ENCODE peak calls at places on chromosomes 3 and 15, in four cellular contexts. A is A673, Q is A549, T is Peyer's patch. I is an unnamed sample. For H3K9me3, the result is how much of the 10 kb centered on the place peaks cover.

GRCh38 chr15:93523490-93523889 is 434.5 kb upstream of the RGMA start:
- DNase-seq in A (no peak), Q (no peak), T (no peak), I (no peak)

GRCh38 chr3:66490214-66490613 is 10.6 kb downstream of the LRIG1 start:
- DNase-seq in A (no peak), Q (no peak), T (peak), I (no peak)

GRCh38 chr3:140942221-140943104 is 827 bp downstream of the SLC25A36 start:
- DNase-seq in A (peak), Q (peak), T (peak), I (peak)

GRCh38 chr15:62475595-62475994 is 310.5 kb upstream of the C2CD4B start:
- DNase-seq in A (no peak), Q (no peak), T (no peak), I (no peak)

GRCh38 chr3:39384665-39385000 is 1.5 kb downstream of the SLC25A38 start:
- DNase-seq in A (no peak), Q (no peak), T (no peak), I (no peak)

GRCh38 chr3:36698314-36698713 is 66.0 kb downstream of the DCLK3 start:
- DNase-seq in A (no peak), Q (no peak), T (no peak), I (no peak)

GRCh38 chr3:186220886-186221285 is 112.0 kb upstream of the ETV5 start:
- DNase-seq in A (no peak), Q (no peak), T (no peak), I (no peak)

GRCh38 chr3:142577701-142578308 is 728 bp downstream of the ATR start:
- DNase-seq in A (peak), Q (no peak), T (no peak), I (peak)

GRCh38 chr3:171845541-171846284 is 2.6 kb downstream of the TMEM212 start:
- DNase-seq in A (no peak), Q (no peak), T (no peak), I (no peak)

GRCh38 chr3:123758081-123758564 is 126.0 kb downstream of the MYLK start:
- DNase-seq in A (peak), Q (peak), T (no peak), I (peak)

GRCh38 chr3:178454714-178455113 is 81.5 kb upstream of the KCNMB2 start:
- DNase-seq in A (no peak), Q (no peak), T (no peak), I (no peak)

GRCh38 chr15:92503889-92504288 is 110.2 kb downstream of the ST8SIA2 start:
- DNase-seq in A (peak), Q (no peak), T (no peak), I (no peak)

GRCh38 chr15:63321462-63321861 is 44.1 kb downstream of the APH1B start:
- DNase-seq in A (no peak), Q (no peak), T (no peak), I (no peak)

GRCh38 chr15:48596415-48596814 is 49.1 kb downstream of the FBN1 start:
- DNase-seq in A (no peak), Q (no peak), T (no peak), I (no peak)

GRCh38 chr3:36451816-36452215 is 71.5 kb downstream of the STAC start:
- DNase-seq in A (no peak), Q (no peak), T (no peak), I (no peak)

GRCh38 chr3:115512565-115513410 is 110.5 kb upstream of the GAP43 start:
- DNase-seq in A (peak), Q (peak), T (no peak), I (peak)

GRCh38 chr15:62897634-62898033 is 144.9 kb upstream of the TPM1 start:
- DNase-seq in A (no peak), Q (no peak), T (no peak), I (no peak)

GRCh38 chr3:177358085-177358967 is 161.0 kb upstream of the TBL1XR1 start:
- DNase-seq in A (peak), Q (peak), T (peak), I (peak)

GRCh38 chr15:58346361-58346760 is 85.4 kb upstream of the LIPC start:
- DNase-seq in A (peak), Q (peak), T (no peak), I (no peak)

GRCh38 chr3:197687570-197687969 is 49.1 kb downstream of the RUBCN start:
- DNase-seq in A (no peak), Q (no peak), T (no peak), I (no peak)

GRCh38 chr3:105842943-105843342 is 25.9 kb downstream of the CBLB start:
- DNase-seq in A (no peak), Q (no peak), T (no peak), I (no peak)

GRCh38 chr15:27027229-27027628 is 56.2 kb downstream of the GABRG3 start:
- DNase-seq in A (no peak), Q (no peak), T (no peak), I (no peak)

GRCh38 chr3:30836141-30836540 is 58.3 kb downstream of the GADL1 start:
- DNase-seq in A (no peak), Q (no peak), T (no peak), I (no peak)

GRCh38 chr15:70270752-70271111 is 173.0 kb upstream of the TLE3 start:
- DNase-seq in A (no peak), Q (no peak), T (no peak), I (no peak)
- H3K27ac ChIP-seq in A (no peak), Q (peak), T (no peak), I (no peak)

DNA sequence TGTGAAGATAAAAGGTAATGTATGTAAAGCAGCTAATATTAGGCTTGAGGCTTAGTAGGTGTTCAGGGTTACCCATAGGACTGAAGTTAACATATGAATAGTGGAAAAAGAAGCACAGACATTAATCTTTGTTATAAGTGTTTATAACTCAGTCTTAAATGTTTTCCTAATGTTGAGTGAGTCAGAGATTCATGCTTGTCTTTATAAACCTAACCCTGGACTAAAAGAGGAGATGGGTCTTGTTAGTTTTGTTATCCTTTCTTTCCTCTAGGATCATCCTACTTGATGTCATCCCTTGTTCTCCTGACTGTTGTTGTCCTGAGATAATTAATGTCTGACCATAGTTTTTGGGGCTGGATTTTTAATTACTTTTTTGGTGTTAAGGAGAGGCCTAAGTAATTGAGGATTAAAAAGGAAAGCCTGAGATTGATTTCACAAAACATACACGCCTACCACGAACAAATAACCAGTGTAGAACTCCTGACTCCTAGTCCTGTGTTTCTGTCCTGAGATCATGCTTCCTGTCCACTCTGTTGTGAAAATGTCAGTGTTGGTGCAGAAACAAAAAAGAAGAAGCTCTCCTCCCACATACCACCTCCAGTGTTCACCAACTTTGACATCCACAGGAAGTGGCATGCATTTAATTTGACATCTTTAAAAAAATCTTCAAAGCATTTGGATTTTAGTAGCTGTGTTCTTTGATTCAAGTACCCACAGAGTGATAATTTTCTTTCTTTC is 8.4 kb downstream of the MITF start:
- DNase-seq in A (no peak), Q (no peak), T (no peak), I (no peak)
- H3K9me3 ChIP-seq in A (under half), Q (under half), T (under half), I (under half)

DNA sequence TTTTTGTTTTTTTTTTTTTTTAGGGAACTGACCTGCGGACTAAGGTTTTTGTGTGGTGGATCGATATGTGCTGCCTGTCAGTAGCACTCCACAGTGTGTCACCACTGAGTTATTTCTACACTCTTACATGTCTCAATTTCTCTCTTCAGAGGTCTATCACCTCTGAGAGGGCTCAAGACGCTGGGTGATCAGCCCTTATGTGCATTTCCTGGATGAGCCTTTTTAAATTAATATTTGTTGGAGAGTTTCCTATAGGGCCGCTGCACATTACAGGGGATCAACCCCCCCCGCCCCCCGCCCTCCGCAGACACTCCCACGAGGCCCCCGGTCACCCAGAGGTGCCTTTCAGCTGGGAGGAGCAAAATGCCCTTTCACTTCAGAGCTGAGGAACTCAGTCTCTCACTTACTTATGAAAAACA is 34.5 kb upstream of the AP4E1 start:
- DNase-seq in A (no peak), Q (no peak), T (no peak), I (no peak)
- H3K27ac ChIP-seq in A (no peak), Q (no peak), T (no peak), I (no peak)

GRCh38 chr15:25182736-25183445 is 228.1 kb downstream of the SNRPN start:
- DNase-seq in A (no peak), Q (no peak), T (no peak), I (no peak)
- H3K9me3 ChIP-seq in A (under half), Q (under half), T (under half), I (under half)

I was measured in SJCRH30.